ENCODE peak calls at places on chromosome 7, in ten cellular contexts. One of them, this sample, is unnamed.

GRCh38 chr7:101743241-101743994 is 74.0 kb upstream of the CUX1 start:
- DNase-seq in HFF-Myc: no peak
- DNase-seq in cardiac muscle cell: peak
- DNase-seq in AG09309: no peak
- DNase-seq in left ventricle myocardium inferior: peak
- DNase-seq in H9: peak
- DNase-seq in PC-3: peak
- DNase-seq in CD8-positive, alpha-beta T cell: peak
- DNase-seq in cardiac fibroblast: peak
- DNase-seq in fibroblast of the aortic adventitia: peak
- DNase-seq in this sample: no peak

GRCh38 chr7:90512841-90513254 is 43.4 kb downstream of the PTTG1IP2 start:
- DNase-seq in HFF-Myc: no peak
- DNase-seq in cardiac muscle cell: no peak
- DNase-seq in AG09309: no peak
- DNase-seq in left ventricle myocardium inferior: no peak
- DNase-seq in H9: no peak
- DNase-seq in PC-3: no peak
- DNase-seq in CD8-positive, alpha-beta T cell: no peak
- DNase-seq in cardiac fibroblast: no peak
- DNase-seq in fibroblast of the aortic adventitia: no peak
- DNase-seq in this sample: no peak

GRCh38 chr7:4136501-4137110 is 545.5 kb upstream of the FOXK1 start:
- DNase-seq in HFF-Myc: no peak
- DNase-seq in cardiac muscle cell: no peak
- DNase-seq in AG09309: no peak
- DNase-seq in left ventricle myocardium inferior: no peak
- DNase-seq in H9: no peak
- DNase-seq in PC-3: no peak
- DNase-seq in CD8-positive, alpha-beta T cell: no peak
- DNase-seq in cardiac fibroblast: no peak
- DNase-seq in fibroblast of the aortic adventitia: no peak
- DNase-seq in this sample: no peak

GRCh38 chr7:116173051-116174028 is 37.0 kb upstream of the TES start:
- DNase-seq in HFF-Myc: peak
- DNase-seq in cardiac muscle cell: peak
- DNase-seq in AG09309: no peak
- DNase-seq in left ventricle myocardium inferior: no peak
- DNase-seq in H9: no peak
- DNase-seq in PC-3: peak
- DNase-seq in CD8-positive, alpha-beta T cell: no peak
- DNase-seq in cardiac fibroblast: peak
- DNase-seq in fibroblast of the aortic adventitia: peak
- DNase-seq in this sample: no peak

GRCh38 chr7:101784275-101785127 is 32.9 kb upstream of the CUX1 start:
- DNase-seq in HFF-Myc: no peak
- DNase-seq in cardiac muscle cell: peak
- DNase-seq in AG09309: no peak
- DNase-seq in left ventricle myocardium inferior: no peak
- DNase-seq in H9: no peak
- DNase-seq in PC-3: no peak
- DNase-seq in CD8-positive, alpha-beta T cell: no peak
- DNase-seq in cardiac fibroblast: peak
- DNase-seq in fibroblast of the aortic adventitia: peak
- DNase-seq in this sample: no peak

GRCh38 chr7:26278769-26279168 is 12.9 kb upstream of the SNX10 start:
- DNase-seq in HFF-Myc: no peak
- DNase-seq in cardiac muscle cell: no peak
- DNase-seq in AG09309: no peak
- DNase-seq in left ventricle myocardium inferior: no peak
- DNase-seq in H9: no peak
- DNase-seq in PC-3: peak
- DNase-seq in CD8-positive, alpha-beta T cell: no peak
- DNase-seq in cardiac fibroblast: no peak
- DNase-seq in fibroblast of the aortic adventitia: peak
- DNase-seq in this sample: no peak

GRCh38 chr7:55170335-55170734 is 151.5 kb downstream of the EGFR start:
- DNase-seq in HFF-Myc: no peak
- DNase-seq in cardiac muscle cell: no peak
- DNase-seq in AG09309: no peak
- DNase-seq in left ventricle myocardium inferior: no peak
- DNase-seq in H9: no peak
- DNase-seq in PC-3: no peak
- DNase-seq in CD8-positive, alpha-beta T cell: no peak
- DNase-seq in cardiac fibroblast: no peak
- DNase-seq in fibroblast of the aortic adventitia: no peak
- DNase-seq in this sample: no peak

GRCh38 chr7:83643754-83644153 is 5.2 kb downstream of the SEMA3E start:
- DNase-seq in HFF-Myc: no peak
- DNase-seq in cardiac muscle cell: no peak
- DNase-seq in AG09309: no peak
- DNase-seq in left ventricle myocardium inferior: no peak
- DNase-seq in H9: no peak
- DNase-seq in PC-3: peak
- DNase-seq in CD8-positive, alpha-beta T cell: no peak
- DNase-seq in cardiac fibroblast: no peak
- DNase-seq in fibroblast of the aortic adventitia: no peak
- DNase-seq in this sample: no peak

GRCh38 chr7:71193099-71193810 is 61.3 kb downstream of the GALNT17 start:
- DNase-seq in HFF-Myc: no peak
- DNase-seq in cardiac muscle cell: no peak
- DNase-seq in AG09309: no peak
- DNase-seq in left ventricle myocardium inferior: no peak
- DNase-seq in H9: no peak
- DNase-seq in PC-3: no peak
- DNase-seq in CD8-positive, alpha-beta T cell: no peak
- DNase-seq in cardiac fibroblast: no peak
- DNase-seq in fibroblast of the aortic adventitia: no peak
- DNase-seq in this sample: no peak

GRCh38 chr7:50068850-50069551 is 24.0 kb downstream of the ZPBP start:
- DNase-seq in HFF-Myc: no peak
- DNase-seq in cardiac muscle cell: no peak
- DNase-seq in AG09309: no peak
- DNase-seq in left ventricle myocardium inferior: no peak
- DNase-seq in H9: peak
- DNase-seq in PC-3: peak
- DNase-seq in CD8-positive, alpha-beta T cell: peak
- DNase-seq in cardiac fibroblast: peak
- DNase-seq in fibroblast of the aortic adventitia: peak
- DNase-seq in this sample: no peak

GRCh38 chr7:130346941-130347340 is 2.3 kb downstream of the CPA5 start:
- DNase-seq in HFF-Myc: no peak
- DNase-seq in cardiac muscle cell: no peak
- DNase-seq in AG09309: no peak
- DNase-seq in left ventricle myocardium inferior: no peak
- DNase-seq in H9: no peak
- DNase-seq in PC-3: no peak
- DNase-seq in CD8-positive, alpha-beta T cell: no peak
- DNase-seq in cardiac fibroblast: no peak
- DNase-seq in fibroblast of the aortic adventitia: no peak
- DNase-seq in this sample: no peak

GRCh38 chr7:131608112-131608498 is 51.7 kb upstream of the PODXL start:
- DNase-seq in HFF-Myc: no peak
- DNase-seq in cardiac muscle cell: peak
- DNase-seq in AG09309: no peak
- DNase-seq in left ventricle myocardium inferior: no peak
- DNase-seq in H9: peak
- DNase-seq in PC-3: no peak
- DNase-seq in CD8-positive, alpha-beta T cell: no peak
- DNase-seq in cardiac fibroblast: no peak
- DNase-seq in fibroblast of the aortic adventitia: no peak
- DNase-seq in this sample: no peak

GRCh38 chr7:151080522-151081169 is at the start of gene FASTK:
- DNase-seq in HFF-Myc: no peak
- DNase-seq in cardiac muscle cell: peak
- DNase-seq in AG09309: peak
- DNase-seq in left ventricle myocardium inferior: peak
- DNase-seq in H9: peak
- DNase-seq in PC-3: peak
- DNase-seq in CD8-positive, alpha-beta T cell: peak
- DNase-seq in cardiac fibroblast: peak
- DNase-seq in fibroblast of the aortic adventitia: peak
- DNase-seq in this sample: peak
- TF ChIP-seq CTCF in HFF-Myc: no peak
- TF ChIP-seq CTCF in cardiac muscle cell: no peak
- TF ChIP-seq CTCF in AG09309: no peak
- TF ChIP-seq CTCF in left ventricle myocardium inferior: no peak
- TF ChIP-seq CTCF in H9: no peak
- TF ChIP-seq CTCF in PC-3: no peak
- TF ChIP-seq CTCF in CD8-positive, alpha-beta T cell: no peak
- TF ChIP-seq CTCF in cardiac fibroblast: no peak
- TF ChIP-seq CTCF in fibroblast of the aortic adventitia: no peak
- TF ChIP-seq CTCF in this sample: no peak

GRCh38 chr7:95996174-95996573 is 223.8 kb downstream of the DYNC1I1 start:
- DNase-seq in HFF-Myc: no peak
- DNase-seq in cardiac muscle cell: no peak
- DNase-seq in AG09309: no peak
- DNase-seq in left ventricle myocardium inferior: no peak
- DNase-seq in H9: no peak
- DNase-seq in PC-3: no peak
- DNase-seq in CD8-positive, alpha-beta T cell: no peak
- DNase-seq in cardiac fibroblast: no peak
- DNase-seq in fibroblast of the aortic adventitia: no peak
- DNase-seq in this sample: no peak

GRCh38 chr7:95993420-95993819 is 221.1 kb downstream of the DYNC1I1 start:
- DNase-seq in HFF-Myc: no peak
- DNase-seq in cardiac muscle cell: no peak
- DNase-seq in AG09309: no peak
- DNase-seq in left ventricle myocardium inferior: no peak
- DNase-seq in H9: no peak
- DNase-seq in PC-3: peak
- DNase-seq in CD8-positive, alpha-beta T cell: no peak
- DNase-seq in cardiac fibroblast: no peak
- DNase-seq in fibroblast of the aortic adventitia: no peak
- DNase-seq in this sample: no peak

GRCh38 chr7:95996886-95997285 is 224.5 kb downstream of the DYNC1I1 start:
- DNase-seq in HFF-Myc: no peak
- DNase-seq in cardiac muscle cell: no peak
- DNase-seq in AG09309: no peak
- DNase-seq in left ventricle myocardium inferior: no peak
- DNase-seq in H9: no peak
- DNase-seq in PC-3: no peak
- DNase-seq in CD8-positive, alpha-beta T cell: no peak
- DNase-seq in cardiac fibroblast: no peak
- DNase-seq in fibroblast of the aortic adventitia: no peak
- DNase-seq in this sample: no peak

GRCh38 chr7:95999481-95999880 is 227.1 kb downstream of the DYNC1I1 start:
- DNase-seq in HFF-Myc: no peak
- DNase-seq in cardiac muscle cell: no peak
- DNase-seq in AG09309: no peak
- DNase-seq in left ventricle myocardium inferior: no peak
- DNase-seq in H9: no peak
- DNase-seq in PC-3: no peak
- DNase-seq in CD8-positive, alpha-beta T cell: no peak
- DNase-seq in cardiac fibroblast: no peak
- DNase-seq in fibroblast of the aortic adventitia: no peak
- DNase-seq in this sample: no peak

DNA sequence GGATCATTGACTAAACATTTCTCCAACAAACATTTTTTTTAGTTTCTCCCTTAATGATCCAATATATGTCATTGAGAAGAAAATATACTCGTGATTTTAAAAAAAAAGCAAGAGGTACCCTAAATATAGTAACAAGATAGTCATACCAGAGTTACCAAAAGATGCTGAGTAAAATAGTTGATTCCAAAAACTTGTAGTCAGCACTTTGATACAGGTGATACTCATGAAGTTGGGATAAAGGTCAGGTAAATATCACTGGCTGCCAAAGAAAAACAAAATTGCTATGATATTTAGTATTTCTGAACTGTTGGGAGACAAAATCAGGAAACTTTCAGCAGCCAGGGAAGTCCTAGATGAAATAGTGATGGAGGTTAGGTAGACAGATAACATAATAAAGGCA is 225.3 kb downstream of the DYNC1I1 start:
- DNase-seq in HFF-Myc: no peak
- DNase-seq in cardiac muscle cell: no peak
- DNase-seq in AG09309: no peak
- DNase-seq in left ventricle myocardium inferior: no peak
- DNase-seq in H9: no peak
- DNase-seq in PC-3: no peak
- DNase-seq in CD8-positive, alpha-beta T cell: no peak
- DNase-seq in cardiac fibroblast: no peak
- DNase-seq in fibroblast of the aortic adventitia: no peak
- DNase-seq in this sample: no peak
- TF ChIP-seq CTCF in HFF-Myc: no peak
- TF ChIP-seq CTCF in cardiac muscle cell: no peak
- TF ChIP-seq CTCF in AG09309: no peak
- TF ChIP-seq CTCF in left ventricle myocardium inferior: no peak
- TF ChIP-seq CTCF in H9: no peak
- TF ChIP-seq CTCF in PC-3: no peak
- TF ChIP-seq CTCF in CD8-positive, alpha-beta T cell: no peak
- TF ChIP-seq CTCF in cardiac fibroblast: no peak
- TF ChIP-seq CTCF in fibroblast of the aortic adventitia: no peak
- TF ChIP-seq CTCF in this sample: no peak

GRCh38 chr7:29230871-29231345 is 36.3 kb downstream of the CHN2 start:
- DNase-seq in HFF-Myc: no peak
- DNase-seq in cardiac muscle cell: no peak
- DNase-seq in AG09309: no peak
- DNase-seq in left ventricle myocardium inferior: no peak
- DNase-seq in H9: no peak
- DNase-seq in PC-3: peak
- DNase-seq in CD8-positive, alpha-beta T cell: no peak
- DNase-seq in cardiac fibroblast: no peak
- DNase-seq in fibroblast of the aortic adventitia: no peak
- DNase-seq in this sample: no peak
- TF ChIP-seq CTCF in HFF-Myc: no peak
- TF ChIP-seq CTCF in cardiac muscle cell: no peak
- TF ChIP-seq CTCF in AG09309: no peak
- TF ChIP-seq CTCF in left ventricle myocardium inferior: no peak
- TF ChIP-seq CTCF in H9: no peak
- TF ChIP-seq CTCF in PC-3: no peak
- TF ChIP-seq CTCF in CD8-positive, alpha-beta T cell: no peak
- TF ChIP-seq CTCF in cardiac fibroblast: no peak
- TF ChIP-seq CTCF in fibroblast of the aortic adventitia: no peak
- TF ChIP-seq CTCF in this sample: no peak

DNA sequence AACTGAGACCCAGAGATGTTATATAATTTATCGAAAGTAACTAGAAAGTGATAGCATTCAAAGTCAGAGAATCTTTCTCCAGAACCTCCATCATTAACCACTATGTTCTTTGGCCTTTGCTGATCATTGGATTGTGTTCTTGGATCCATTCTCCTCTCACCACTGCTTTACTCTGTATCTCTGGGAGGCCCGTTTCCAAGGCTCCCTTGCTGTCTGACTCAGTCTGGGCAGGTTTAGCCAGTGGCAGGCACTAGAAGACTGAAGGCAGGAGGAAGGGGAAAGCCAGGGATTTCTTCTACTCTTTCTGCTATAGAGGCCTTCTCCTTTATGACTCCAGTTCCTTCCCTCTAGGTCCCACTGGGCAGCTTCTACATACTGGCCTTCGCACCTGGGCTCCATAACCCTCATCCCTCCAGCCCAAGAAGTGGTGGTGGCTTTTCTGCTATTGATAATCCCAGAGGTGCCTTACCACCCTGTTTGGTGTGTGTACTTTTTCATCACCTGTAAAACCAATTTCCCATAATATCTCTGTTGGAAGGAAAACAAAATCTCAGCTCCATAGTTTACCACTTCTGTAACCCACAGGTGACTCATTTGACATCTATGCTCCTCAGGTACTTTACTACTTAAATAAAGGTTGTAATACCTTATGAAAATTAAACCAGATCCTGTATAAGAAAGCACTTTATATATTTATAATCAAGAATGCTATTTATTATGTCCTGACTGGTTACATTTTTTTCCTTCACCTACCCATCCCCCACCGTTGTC is 36.0 kb downstream of the BCAP29 start:
- DNase-seq in HFF-Myc: no peak
- DNase-seq in cardiac muscle cell: no peak
- DNase-seq in AG09309: no peak
- DNase-seq in left ventricle myocardium inferior: no peak
- DNase-seq in H9: no peak
- DNase-seq in PC-3: peak
- DNase-seq in CD8-positive, alpha-beta T cell: no peak
- DNase-seq in cardiac fibroblast: no peak
- DNase-seq in fibroblast of the aortic adventitia: no peak
- DNase-seq in this sample: no peak
- TF ChIP-seq CTCF in HFF-Myc: no peak
- TF ChIP-seq CTCF in cardiac muscle cell: no peak
- TF ChIP-seq CTCF in AG09309: no peak
- TF ChIP-seq CTCF in left ventricle myocardium inferior: no peak
- TF ChIP-seq CTCF in H9: no peak
- TF ChIP-seq CTCF in PC-3: no peak
- TF ChIP-seq CTCF in CD8-positive, alpha-beta T cell: no peak
- TF ChIP-seq CTCF in cardiac fibroblast: no peak
- TF ChIP-seq CTCF in fibroblast of the aortic adventitia: no peak
- TF ChIP-seq CTCF in this sample: no peak